ENCODE peak calls at places on chromosomes 6 and 20, in ten cellular contexts. H is LoVo; R is HEK293T; P is ELF-1; X is activated CD4-positive, alpha-beta T cell treated with anti-CD3 and anti-CD28 coated beads for 24 hours; S is fibroblast of lung; W is GM20000; J is substantia nigra; U is OCI-M1; I is central memory CD4-positive, alpha-beta T cell. N is an unnamed sample.

GRCh38 chr20:7231303-7231702 is 463.8 kb downstream of the BMP2 start:
- DNase-seq in W (no peak), P (no peak), X (no peak), U (no peak), R (no peak), I (no peak), S (no peak), H (no peak), J (no peak), N (no peak)

GRCh38 chr20:36497856-36498255 is 43.5 kb upstream of the MYL9 start:
- DNase-seq in P (no peak), W (no peak), R (no peak), H (no peak), I (no peak), U (no peak), J (no peak), S (peak), X (no peak), N (no peak)

GRCh38 chr6:124879992-124880355 is 82.3 kb upstream of the RNF217 start:
- DNase-seq in S (no peak), R (no peak), H (no peak), P (no peak), J (no peak), I (no peak), W (no peak), X (no peak), U (no peak), N (no peak)

GRCh38 chr6:107443904-107444267 is 15.5 kb downstream of the PDSS2 start:
- DNase-seq in P (no peak), X (no peak), R (no peak), H (no peak), U (no peak), I (no peak), S (peak), W (no peak), J (no peak), N (no peak)

GRCh38 chr20:62702008-62702290 is 6.7 kb upstream of the NTSR1 start:
- DNase-seq in X (no peak), I (no peak), J (no peak), W (no peak), S (no peak), U (no peak), H (no peak), R (no peak), P (no peak), N (no peak)

GRCh38 chr6:153231048-153231635 is 100.1 kb upstream of the RGS17 start:
- DNase-seq in S (peak), P (peak), I (no peak), W (peak), J (peak), X (peak), U (peak), R (peak), H (peak), N (peak)

GRCh38 chr20:50039706-50040431 is 57.1 kb downstream of the SNAI1 start:
- DNase-seq in H (no peak), S (peak), I (no peak), W (no peak), X (no peak), R (no peak), J (no peak), P (peak), U (no peak), N (peak)

GRCh38 chr6:125944434-125944816 is 12.1 kb upstream of the HINT3 start:
- DNase-seq in P (no peak), J (peak), I (no peak), S (peak), X (no peak), R (no peak), H (peak), W (no peak), U (peak), N (peak)

N was measured in NB4.